ENCODE peak calls at places on chromosomes 6 and 20, in six cellular contexts. One of them, this sample, is unnamed.

GRCh38 chr6:132712366-132712765 is 1.5 kb downstream of the VNN1 start:
- DNase-seq in dorsolateral prefrontal cortex: no peak
- DNase-seq in AG04450: no peak
- DNase-seq in A549: no peak
- DNase-seq in psoas muscle: no peak
- DNase-seq in IMR-90: peak
- DNase-seq in this sample: no peak

GRCh38 chr6:134422426-134423231 is 104.7 kb upstream of the SGK1 start:
- DNase-seq in dorsolateral prefrontal cortex: no peak
- DNase-seq in AG04450: peak
- DNase-seq in A549: peak
- DNase-seq in psoas muscle: no peak
- DNase-seq in IMR-90: peak
- DNase-seq in this sample: no peak

GRCh38 chr6:31651602-31652191 is 764 bp downstream of the BAG6 start:
- DNase-seq in dorsolateral prefrontal cortex: no peak
- DNase-seq in AG04450: no peak
- DNase-seq in A549: peak
- DNase-seq in psoas muscle: no peak
- DNase-seq in IMR-90: peak
- DNase-seq in this sample: no peak

GRCh38 chr6:106165885-106166485 is 79.8 kb downstream of the PRDM1 start:
- DNase-seq in dorsolateral prefrontal cortex: no peak
- DNase-seq in AG04450: peak
- DNase-seq in A549: no peak
- DNase-seq in psoas muscle: no peak
- DNase-seq in IMR-90: peak
- DNase-seq in this sample: no peak

GRCh38 chr20:6057139-6057538 is 3.3 kb upstream of the LRRN4 start:
- DNase-seq in dorsolateral prefrontal cortex: no peak
- DNase-seq in AG04450: no peak
- DNase-seq in A549: no peak
- DNase-seq in psoas muscle: no peak
- DNase-seq in IMR-90: no peak
- DNase-seq in this sample: no peak

GRCh38 chr6:3869632-3870527 is 20.7 kb downstream of the FAM50B start:
- DNase-seq in dorsolateral prefrontal cortex: no peak
- DNase-seq in AG04450: no peak
- DNase-seq in A549: peak
- DNase-seq in psoas muscle: no peak
- DNase-seq in IMR-90: no peak
- DNase-seq in this sample: no peak

GRCh38 chr6:70673601-70674000 is 5.9 kb downstream of the SMAP1 start:
- DNase-seq in dorsolateral prefrontal cortex: no peak
- DNase-seq in AG04450: no peak
- DNase-seq in A549: no peak
- DNase-seq in psoas muscle: no peak
- DNase-seq in IMR-90: peak
- DNase-seq in this sample: no peak

GRCh38 chr20:33933469-33933909 is 60.2 kb upstream of the RALY start:
- DNase-seq in dorsolateral prefrontal cortex: peak
- DNase-seq in AG04450: no peak
- DNase-seq in A549: peak
- DNase-seq in psoas muscle: peak
- DNase-seq in IMR-90: peak
- DNase-seq in this sample: peak

GRCh38 chr6:24448396-24448795 is 41.0 kb downstream of the GPLD1 start:
- DNase-seq in dorsolateral prefrontal cortex: no peak
- DNase-seq in AG04450: no peak
- DNase-seq in A549: no peak
- DNase-seq in psoas muscle: no peak
- DNase-seq in IMR-90: no peak
- DNase-seq in this sample: no peak

GRCh38 chr6:73309784-73310502 is 44.1 kb downstream of the DPPA5 start:
- DNase-seq in dorsolateral prefrontal cortex: peak
- DNase-seq in AG04450: no peak
- DNase-seq in A549: peak
- DNase-seq in psoas muscle: peak
- DNase-seq in IMR-90: peak
- DNase-seq in this sample: peak

GRCh38 chr20:23225407-23226060 is 125.1 kb upstream of the NXT1 start:
- DNase-seq in dorsolateral prefrontal cortex: no peak
- DNase-seq in AG04450: peak
- DNase-seq in A549: peak
- DNase-seq in psoas muscle: peak
- DNase-seq in IMR-90: peak
- DNase-seq in this sample: no peak
- H3K27ac ChIP-seq in dorsolateral prefrontal cortex: no peak
- H3K27ac ChIP-seq in AG04450: no peak
- H3K27ac ChIP-seq in A549: peak
- H3K27ac ChIP-seq in psoas muscle: no peak
- H3K27ac ChIP-seq in IMR-90: no peak
- H3K27ac ChIP-seq in this sample: no peak

GRCh38 chr6:53104916-53105315 is 39.7 kb downstream of the FBXO9 start:
- DNase-seq in dorsolateral prefrontal cortex: no peak
- DNase-seq in AG04450: no peak
- DNase-seq in A549: no peak
- DNase-seq in psoas muscle: no peak
- DNase-seq in IMR-90: no peak
- DNase-seq in this sample: no peak

GRCh38 chr6:53107091-53107490 is 41.5 kb downstream of the GCM1 start:
- DNase-seq in dorsolateral prefrontal cortex: no peak
- DNase-seq in AG04450: no peak
- DNase-seq in A549: no peak
- DNase-seq in psoas muscle: no peak
- DNase-seq in IMR-90: peak
- DNase-seq in this sample: no peak

GRCh38 chr6:53100561-53100960 is 35.4 kb downstream of the FBXO9 start:
- DNase-seq in dorsolateral prefrontal cortex: no peak
- DNase-seq in AG04450: no peak
- DNase-seq in A549: no peak
- DNase-seq in psoas muscle: no peak
- DNase-seq in IMR-90: peak
- DNase-seq in this sample: no peak

GRCh38 chr6:53101006-53101405 is 35.8 kb downstream of the FBXO9 start:
- DNase-seq in dorsolateral prefrontal cortex: no peak
- DNase-seq in AG04450: no peak
- DNase-seq in A549: no peak
- DNase-seq in psoas muscle: no peak
- DNase-seq in IMR-90: no peak
- DNase-seq in this sample: no peak

GRCh38 chr6:53103993-53104675 is 38.9 kb downstream of the FBXO9 start:
- DNase-seq in dorsolateral prefrontal cortex: no peak
- DNase-seq in AG04450: no peak
- DNase-seq in A549: no peak
- DNase-seq in psoas muscle: no peak
- DNase-seq in IMR-90: no peak
- DNase-seq in this sample: no peak
- TF ChIP-seq CTCF in dorsolateral prefrontal cortex: no peak
- TF ChIP-seq CTCF in AG04450: no peak
- TF ChIP-seq CTCF in A549: peak
- TF ChIP-seq CTCF in psoas muscle: peak
- TF ChIP-seq CTCF in IMR-90: no peak
- TF ChIP-seq CTCF in this sample: no peak

GRCh38 chr6:16691328-16691727 is 69.9 kb downstream of the ATXN1 start:
- DNase-seq in dorsolateral prefrontal cortex: no peak
- DNase-seq in AG04450: no peak
- DNase-seq in A549: no peak
- DNase-seq in psoas muscle: no peak
- DNase-seq in IMR-90: no peak
- DNase-seq in this sample: no peak
- H3K27ac ChIP-seq in dorsolateral prefrontal cortex: no peak
- H3K27ac ChIP-seq in AG04450: no peak
- H3K27ac ChIP-seq in A549: peak
- H3K27ac ChIP-seq in psoas muscle: no peak
- H3K27ac ChIP-seq in IMR-90: no peak
- H3K27ac ChIP-seq in this sample: no peak

GRCh38 chr6:139119553-139119952 is 15.3 kb upstream of the HECA start:
- DNase-seq in dorsolateral prefrontal cortex: no peak
- DNase-seq in AG04450: no peak
- DNase-seq in A549: no peak
- DNase-seq in psoas muscle: no peak
- DNase-seq in IMR-90: no peak
- DNase-seq in this sample: no peak

GRCh38 chr6:139114741-139115140 is 20.1 kb upstream of the HECA start:
- DNase-seq in dorsolateral prefrontal cortex: no peak
- DNase-seq in AG04450: no peak
- DNase-seq in A549: no peak
- DNase-seq in psoas muscle: no peak
- DNase-seq in IMR-90: no peak
- DNase-seq in this sample: no peak

GRCh38 chr6:139115980-139116758 is 18.7 kb upstream of the HECA start:
- DNase-seq in dorsolateral prefrontal cortex: no peak
- DNase-seq in AG04450: no peak
- DNase-seq in A549: no peak
- DNase-seq in psoas muscle: no peak
- DNase-seq in IMR-90: no peak
- DNase-seq in this sample: no peak

GRCh38 chr6:139112561-139112960 is 22.3 kb upstream of the HECA start:
- DNase-seq in dorsolateral prefrontal cortex: no peak
- DNase-seq in AG04450: no peak
- DNase-seq in A549: no peak
- DNase-seq in psoas muscle: no peak
- DNase-seq in IMR-90: no peak
- DNase-seq in this sample: no peak

GRCh38 chr6:139117734-139118133 is 17.1 kb upstream of the HECA start:
- DNase-seq in dorsolateral prefrontal cortex: no peak
- DNase-seq in AG04450: no peak
- DNase-seq in A549: no peak
- DNase-seq in psoas muscle: no peak
- DNase-seq in IMR-90: no peak
- DNase-seq in this sample: no peak
- TF ChIP-seq CTCF in dorsolateral prefrontal cortex: no peak
- TF ChIP-seq CTCF in AG04450: peak
- TF ChIP-seq CTCF in A549: no peak
- TF ChIP-seq CTCF in psoas muscle: no peak
- TF ChIP-seq CTCF in IMR-90: peak
- TF ChIP-seq CTCF in this sample: no peak